ENCODE peak calls at places on chromosomes 12 and 14, in ten cellular contexts. One of them, this sample, is unnamed.

GRCh38 chr14:90756755-90757345 is 59.4 kb downstream of the TTC7B start:
- DNase-seq in GM03348: no peak
- DNase-seq in H9: peak
- DNase-seq in T-cell: no peak
- DNase-seq in memory B cell: no peak
- DNase-seq in GM23338: peak
- DNase-seq in T-helper 1 cell: no peak
- DNase-seq in head of caudate nucleus: peak
- DNase-seq in activated T-helper 1 cell treated with Interleukin-2 at 50 U/mL for 16 hours: no peak
- DNase-seq in germinal center: no peak
- DNase-seq in this sample: no peak

GRCh38 chr14:88793259-88793625 is 489 bp upstream of the EML5 start:
- DNase-seq in memory B cell: no peak
- DNase-seq in T-cell: no peak
- DNase-seq in germinal center: no peak
- DNase-seq in GM23338: no peak
- DNase-seq in GM03348: no peak
- DNase-seq in H9: no peak
- DNase-seq in head of caudate nucleus: no peak
- DNase-seq in T-helper 1 cell: no peak
- DNase-seq in activated T-helper 1 cell treated with Interleukin-2 at 50 U/mL for 16 hours: no peak
- DNase-seq in this sample: no peak

GRCh38 chr12:109773384-109774011 is 59.7 kb downstream of the TRPV4 start:
- DNase-seq in germinal center: no peak
- DNase-seq in head of caudate nucleus: peak
- DNase-seq in T-cell: no peak
- DNase-seq in GM23338: no peak
- DNase-seq in activated T-helper 1 cell treated with Interleukin-2 at 50 U/mL for 16 hours: no peak
- DNase-seq in memory B cell: no peak
- DNase-seq in GM03348: peak
- DNase-seq in T-helper 1 cell: no peak
- DNase-seq in H9: peak
- DNase-seq in this sample: peak

GRCh38 chr14:104352493-104353220 is 214.3 kb downstream of the KIF26A start:
- DNase-seq in activated T-helper 1 cell treated with Interleukin-2 at 50 U/mL for 16 hours: no peak
- DNase-seq in memory B cell: no peak
- DNase-seq in head of caudate nucleus: no peak
- DNase-seq in T-helper 1 cell: no peak
- DNase-seq in H9: peak
- DNase-seq in GM03348: no peak
- DNase-seq in T-cell: no peak
- DNase-seq in germinal center: no peak
- DNase-seq in GM23338: no peak
- DNase-seq in this sample: no peak

GRCh38 chr14:89921346-89921745 is 33.2 kb downstream of the EFCAB11 start:
- DNase-seq in T-cell: no peak
- DNase-seq in H9: no peak
- DNase-seq in head of caudate nucleus: no peak
- DNase-seq in germinal center: no peak
- DNase-seq in T-helper 1 cell: no peak
- DNase-seq in GM23338: no peak
- DNase-seq in activated T-helper 1 cell treated with Interleukin-2 at 50 U/mL for 16 hours: no peak
- DNase-seq in GM03348: no peak
- DNase-seq in memory B cell: no peak
- DNase-seq in this sample: no peak

GRCh38 chr14:31717294-31718085 is 156.3 kb downstream of the NUBPL start:
- DNase-seq in head of caudate nucleus: no peak
- DNase-seq in germinal center: no peak
- DNase-seq in memory B cell: no peak
- DNase-seq in H9: no peak
- DNase-seq in T-helper 1 cell: no peak
- DNase-seq in GM03348: no peak
- DNase-seq in T-cell: no peak
- DNase-seq in activated T-helper 1 cell treated with Interleukin-2 at 50 U/mL for 16 hours: no peak
- DNase-seq in GM23338: no peak
- DNase-seq in this sample: no peak

GRCh38 chr12:3405821-3406220 is 85.2 kb upstream of the PRMT8 start:
- DNase-seq in T-cell: no peak
- DNase-seq in germinal center: no peak
- DNase-seq in memory B cell: no peak
- DNase-seq in GM03348: no peak
- DNase-seq in GM23338: no peak
- DNase-seq in H9: no peak
- DNase-seq in activated T-helper 1 cell treated with Interleukin-2 at 50 U/mL for 16 hours: no peak
- DNase-seq in head of caudate nucleus: no peak
- DNase-seq in T-helper 1 cell: no peak
- DNase-seq in this sample: no peak

GRCh38 chr12:84689638-84690037 is 223.0 kb downstream of the SLC6A15 start:
- DNase-seq in activated T-helper 1 cell treated with Interleukin-2 at 50 U/mL for 16 hours: no peak
- DNase-seq in T-helper 1 cell: no peak
- DNase-seq in GM23338: peak
- DNase-seq in memory B cell: no peak
- DNase-seq in germinal center: no peak
- DNase-seq in T-cell: no peak
- DNase-seq in head of caudate nucleus: no peak
- DNase-seq in H9: peak
- DNase-seq in GM03348: no peak
- DNase-seq in this sample: no peak